ENCODE peak calls at places on chromosomes 4 and X, in eight cellular contexts. Q, H, O, Y, P, L, R and Z are unnamed samples.

GRCh38 chr4:67983333-67983732 is 20.0 kb upstream of the TMPRSS11A start:
- DNase-seq in L (no peak), Q (no peak), H (no peak), R (no peak), O (no peak), Y (no peak), P (no peak), Z (no peak)

GRCh38 chr4:10732235-10732975 is 47.8 kb upstream of the CLNK start:
- DNase-seq in Y (no peak), O (no peak), P (no peak), H (no peak), Q (no peak), L (no peak), R (no peak), Z (no peak)

GRCh38 chr4:151564321-151564720 is 155.3 kb downstream of the FHIP1A start:
- DNase-seq in O (peak; percentile 69), H (no peak), Q (no peak), R (no peak), P (no peak), Y (no peak), L (no peak), Z (no peak)

GRCh38 chrX:12349201-12349600 is 210.9 kb downstream of the FRMPD4 start:
- DNase-seq in L (no peak), P (no peak), R (no peak), Y (no peak), O (no peak), Q (no peak), H (no peak), Z (no peak)

GRCh38 chr4:8015512-8015911 is 75.9 kb upstream of the AFAP1 start:
- DNase-seq in L (peak; percentile 67), H (no peak), R (peak; percentile 41), P (no peak), O (no peak), Y (no peak), Q (peak; percentile 3), Z (peak; percentile 65)

GRCh38 chr4:76984788-76985211 is 35.2 kb downstream of the SEPTIN11 start:
- DNase-seq in R (peak; percentile 95), Y (no peak), Q (no peak), P (no peak), L (peak; percentile 83), O (peak; percentile 53), H (peak; percentile 45), Z (peak; percentile 24)

GRCh38 chr4:175339100-175339707 is 421.0 kb downstream of the ADAM29 start:
- DNase-seq in R (peak; percentile 69), Y (no peak), Q (no peak), P (no peak), O (no peak), L (peak; percentile 3), H (no peak), Z (no peak)

GRCh38 chrX:57951666-57952319 is 41.5 kb upstream of the ZXDA start:
- DNase-seq in O (peak; percentile 38), P (no peak), H (no peak), Q (no peak), L (no peak), R (no peak), Y (no peak), Z (no peak)

GRCh38 chrX:64184396-64184795 is 21.1 kb downstream of the AMER1 start:
- DNase-seq in L (no peak), P (no peak), Y (no peak), Q (no peak), O (no peak), H (no peak), R (no peak), Z (no peak)

GRCh38 chr4:23779422-23779821 is 110.4 kb downstream of the PPARGC1A start:
- DNase-seq in L (no peak), R (no peak), P (no peak), H (no peak), Y (no peak), Q (no peak), O (no peak), Z (no peak)

GRCh38 chr4:56914336-56914735 is 6.6 kb downstream of the REST start:
- DNase-seq in R (no peak), O (no peak), Q (no peak), P (no peak), H (no peak), Y (no peak), L (no peak), Z (no peak)

GRCh38 chr4:54225671-54226398 is 3.3 kb upstream of the PDGFRA start:
- DNase-seq in P (no peak), Q (no peak), Y (no peak), H (no peak), R (no peak), L (peak; percentile 61), O (no peak), Z (no peak)

GRCh38 chrX:21974011-21974385 is 33.5 kb downstream of the SMS start:
- DNase-seq in P (peak; percentile 19), R (no peak), Q (no peak), L (no peak), O (no peak), H (no peak), Y (no peak), Z (no peak)

GRCh38 chr4:174120446-174121142 is 162.9 kb downstream of the FBXO8 start:
- DNase-seq in O (no peak), L (peak; percentile 80), Y (no peak), Q (peak; percentile 50), R (peak; percentile 74), P (no peak), H (no peak), Z (peak; percentile 70)